ENCODE peak calls at places on chromosome 17, in eight cellular contexts. W is activated naive CD8-positive, alpha-beta T cell treated with anti-CD3 and anti-CD28 coated beads, Interleukin-2, amount 50 U/mL, for 24 hours; A is activated T-cell treated with anti-CD3 and anti-CD28 coated beads for 1 hour; J is NCI-H1092 treated with DMSO at 0.1 percent for 48 hours; C is M059J; D is NCI-H1105; P is AG09309; O is DMS79. I is an unnamed sample.

GRCh38 chr17:70144260-70144846 is 25.0 kb upstream of the KCNJ2 start:
- DNase-seq in W (no peak), A (no peak), J (peak), C (peak), D (no peak), P (peak), O (no peak), I (no peak)

GRCh38 chr17:45436625-45437460 is 4.2 kb upstream of the ARHGAP27 start:
- DNase-seq in W (no peak), A (no peak), J (no peak), C (no peak), D (no peak), P (no peak), O (no peak), I (no peak)

GRCh38 chr17:32947736-32948135 is 19.8 kb downstream of the TMEM98 start:
- DNase-seq in W (no peak), A (no peak), J (no peak), C (no peak), D (no peak), P (no peak), O (no peak), I (no peak)

GRCh38 chr17:37025847-37026533 is 77.2 kb downstream of the AATF start:
- DNase-seq in W (no peak), A (no peak), J (no peak), C (no peak), D (no peak), P (no peak), O (no peak), I (no peak)

GRCh38 chr17:77002103-77003045 is 134.2 kb downstream of the MGAT5B start:
- DNase-seq in W (no peak), A (no peak), J (no peak), C (peak), D (no peak), P (no peak), O (no peak), I (no peak)

GRCh38 chr17:17495448-17496188 is 577 bp downstream of the RASD1 start:
- DNase-seq in W (peak), A (peak), J (peak), C (peak), D (peak), P (no peak), O (peak), I (peak)

GRCh38 chr17:81058263-81058871 is 23.4 kb downstream of the BAIAP2 start:
- DNase-seq in W (no peak), A (no peak), J (no peak), C (no peak), D (no peak), P (no peak), O (no peak), I (no peak)

GRCh38 chr17:41082565-41083136 is 1.3 kb upstream of the KRTAP4-7 start:
- DNase-seq in W (no peak), A (no peak), J (no peak), C (peak), D (no peak), P (no peak), O (no peak), I (no peak)

GRCh38 chr17:42817866-42818265 is 6.2 kb downstream of the BECN1 start:
- DNase-seq in W (no peak), A (no peak), J (no peak), C (peak), D (no peak), P (no peak), O (no peak), I (no peak)

GRCh38 chr17:67353161-67353560 is 13.2 kb downstream of the PSMD12 start:
- DNase-seq in W (no peak), A (no peak), J (no peak), C (no peak), D (no peak), P (no peak), O (no peak), I (no peak)

GRCh38 chr17:81305051-81305630 is 10.0 kb upstream of the SLC38A10 start:
- DNase-seq in W (no peak), A (no peak), J (no peak), C (no peak), D (no peak), P (no peak), O (no peak), I (no peak)

GRCh38 chr17:44906987-44907681 is 7.9 kb upstream of the EFTUD2 start:
- DNase-seq in W (no peak), A (no peak), J (no peak), C (no peak), D (no peak), P (no peak), O (no peak), I (no peak)

GRCh38 chr17:2853111-2853721 is 57.0 kb downstream of the RAP1GAP2 start:
- DNase-seq in W (peak), A (peak), J (no peak), C (peak), D (no peak), P (no peak), O (no peak), I (no peak)

GRCh38 chr17:81733507-81734404 is 21.7 kb downstream of the SLC25A10 start:
- DNase-seq in W (peak), A (peak), J (peak), C (peak), D (peak), P (no peak), O (no peak), I (peak)

GRCh38 chr17:74872313-74873035 is at the start of gene FDXR:
- DNase-seq in W (no peak), A (no peak), J (no peak), C (no peak), D (no peak), P (no peak), O (no peak), I (no peak)